ENCODE peak calls at places on chromosomes 11 and 22, in five cellular contexts. One of them, this sample, is unnamed. For H3K4me1 and H3K9me3, the result is how much of the 10 kb centered on the place peaks cover.

GRCh38 chr11:72764503-72764902 is 12.3 kb upstream of the ARAP1 start:
- DNase-seq in sigmoid colon: no peak
- DNase-seq in IMR-90: no peak
- DNase-seq in body of pancreas: peak
- DNase-seq in stomach: peak
- DNase-seq in this sample: peak

GRCh38 chr11:76640540-76640939 is 30.0 kb downstream of the LRRC32 start:
- DNase-seq in sigmoid colon: peak
- DNase-seq in IMR-90: no peak
- DNase-seq in body of pancreas: no peak
- DNase-seq in stomach: no peak
- DNase-seq in this sample: peak

GRCh38 chr22:27212617-27213177 is 555.3 kb downstream of the MIAT start:
- DNase-seq in sigmoid colon: peak
- DNase-seq in IMR-90: peak
- DNase-seq in body of pancreas: peak
- DNase-seq in stomach: no peak
- DNase-seq in this sample: peak

GRCh38 chr22:50293441-50294318 is 13.8 kb downstream of the PLXNB2 start:
- DNase-seq in sigmoid colon: no peak
- DNase-seq in IMR-90: peak
- DNase-seq in body of pancreas: peak
- DNase-seq in stomach: peak
- DNase-seq in this sample: no peak

GRCh38 chr11:123381817-123382554 is 48.1 kb upstream of the GRAMD1B start:
- DNase-seq in sigmoid colon: no peak
- DNase-seq in IMR-90: no peak
- DNase-seq in body of pancreas: no peak
- DNase-seq in stomach: no peak
- DNase-seq in this sample: no peak

GRCh38 chr22:32469799-32470212 is 4.8 kb upstream of the FBXO7 start:
- DNase-seq in sigmoid colon: peak
- DNase-seq in IMR-90: peak
- DNase-seq in body of pancreas: peak
- DNase-seq in stomach: no peak
- DNase-seq in this sample: no peak

GRCh38 chr11:16843307-16843706 is 104.9 kb downstream of the C11orf58 start:
- DNase-seq in sigmoid colon: no peak
- DNase-seq in IMR-90: no peak
- DNase-seq in body of pancreas: peak
- DNase-seq in stomach: peak
- DNase-seq in this sample: peak

GRCh38 chr11:113715882-113716625 is 9.9 kb upstream of the TMPRSS5 start:
- DNase-seq in sigmoid colon: no peak
- DNase-seq in IMR-90: no peak
- DNase-seq in body of pancreas: no peak
- DNase-seq in stomach: no peak
- DNase-seq in this sample: no peak

GRCh38 chr11:62694455-62695167 is 5.3 kb upstream of the LRRN4CL start:
- DNase-seq in sigmoid colon: peak
- DNase-seq in IMR-90: peak
- DNase-seq in body of pancreas: peak
- DNase-seq in stomach: peak
- DNase-seq in this sample: peak

GRCh38 chr11:69576069-69576782 is 64.7 kb upstream of the CCND1 start:
- DNase-seq in sigmoid colon: peak
- DNase-seq in IMR-90: no peak
- DNase-seq in body of pancreas: no peak
- DNase-seq in stomach: no peak
- DNase-seq in this sample: no peak

GRCh38 chr11:97815667-97816066 is 1205.1 kb upstream of the CNTN5 start:
- DNase-seq in sigmoid colon: no peak
- DNase-seq in IMR-90: peak
- DNase-seq in body of pancreas: no peak
- DNase-seq in stomach: no peak
- DNase-seq in this sample: no peak

GRCh38 chr11:43941257-43941879 is 1.1 kb upstream of the C11orf96 start:
- DNase-seq in sigmoid colon: peak
- DNase-seq in IMR-90: peak
- DNase-seq in body of pancreas: no peak
- DNase-seq in stomach: no peak
- DNase-seq in this sample: no peak

GRCh38 chr22:27903805-27904473 is 15.1 kb downstream of the PITPNB start:
- DNase-seq in sigmoid colon: no peak
- DNase-seq in IMR-90: no peak
- DNase-seq in body of pancreas: no peak
- DNase-seq in stomach: no peak
- DNase-seq in this sample: no peak

GRCh38 chr22:34278121-34278520 is 357.8 kb upstream of the LARGE1 start:
- DNase-seq in sigmoid colon: no peak
- DNase-seq in IMR-90: no peak
- DNase-seq in body of pancreas: no peak
- DNase-seq in stomach: no peak
- DNase-seq in this sample: no peak

GRCh38 chr11:74322667-74323066 is 11.2 kb upstream of the P4HA3 start:
- DNase-seq in sigmoid colon: peak
- DNase-seq in IMR-90: peak
- DNase-seq in body of pancreas: peak
- DNase-seq in stomach: no peak
- DNase-seq in this sample: no peak

GRCh38 chr11:70742553-70743291 is 344.4 kb downstream of the CTTN start:
- DNase-seq in sigmoid colon: no peak
- DNase-seq in IMR-90: no peak
- DNase-seq in body of pancreas: peak
- DNase-seq in stomach: peak
- DNase-seq in this sample: no peak

GRCh38 chr22:27998511-27999410 is 79.7 kb upstream of the PITPNB start:
- DNase-seq in sigmoid colon: peak
- DNase-seq in IMR-90: no peak
- DNase-seq in body of pancreas: no peak
- DNase-seq in stomach: no peak
- DNase-seq in this sample: no peak

GRCh38 chr11:22976146-22976545 is 115.9 kb upstream of the CCDC179 start:
- DNase-seq in sigmoid colon: no peak
- DNase-seq in IMR-90: peak
- DNase-seq in body of pancreas: peak
- DNase-seq in stomach: peak
- DNase-seq in this sample: no peak

GRCh38 chr11:79939111-79939510 is 498.3 kb upstream of the TENM4 start:
- DNase-seq in sigmoid colon: no peak
- DNase-seq in IMR-90: peak
- DNase-seq in body of pancreas: no peak
- DNase-seq in stomach: no peak
- DNase-seq in this sample: no peak

GRCh38 chr11:1918436-1919315 is 827 bp upstream of the TNNT3 start:
- DNase-seq in sigmoid colon: no peak
- DNase-seq in IMR-90: no peak
- DNase-seq in body of pancreas: no peak
- DNase-seq in stomach: no peak
- DNase-seq in this sample: peak

GRCh38 chr22:45678961-45679912 is 7.6 kb downstream of the ATXN10 start:
- DNase-seq in sigmoid colon: no peak
- DNase-seq in IMR-90: peak
- DNase-seq in body of pancreas: no peak
- DNase-seq in stomach: no peak
- DNase-seq in this sample: no peak

GRCh38 chr11:30016588-30017363 is at the start of gene KCNA4:
- DNase-seq in sigmoid colon: no peak
- DNase-seq in IMR-90: no peak
- DNase-seq in body of pancreas: no peak
- DNase-seq in stomach: no peak
- DNase-seq in this sample: no peak

GRCh38 chr11:126797801-126798200 is 202.8 kb downstream of the KIRREL3 start:
- DNase-seq in sigmoid colon: no peak
- DNase-seq in IMR-90: no peak
- DNase-seq in body of pancreas: no peak
- DNase-seq in stomach: no peak
- DNase-seq in this sample: no peak

GRCh38 chr11:128235446-128235845 is 351.9 kb downstream of the ETS1 start:
- DNase-seq in sigmoid colon: no peak
- DNase-seq in IMR-90: no peak
- DNase-seq in body of pancreas: no peak
- DNase-seq in stomach: no peak
- DNase-seq in this sample: no peak

GRCh38 chr11:68010058-68011041 is at the start of gene ALDH3B1:
- DNase-seq in sigmoid colon: peak
- DNase-seq in IMR-90: peak
- DNase-seq in body of pancreas: peak
- DNase-seq in stomach: peak
- DNase-seq in this sample: peak

GRCh38 chr11:117020873-117021564 is 77.2 kb downstream of the SIK3 start:
- DNase-seq in sigmoid colon: no peak
- DNase-seq in IMR-90: no peak
- DNase-seq in body of pancreas: peak
- DNase-seq in stomach: no peak
- DNase-seq in this sample: no peak
- H3K4me1 ChIP-seq in sigmoid colon: under half
- H3K4me1 ChIP-seq in IMR-90: under half
- H3K4me1 ChIP-seq in body of pancreas: half or more
- H3K4me1 ChIP-seq in stomach: half or more
- H3K4me1 ChIP-seq in this sample: under half

GRCh38 chr22:47308886-47309285 is 546.4 kb downstream of the TBC1D22A start:
- DNase-seq in sigmoid colon: no peak
- DNase-seq in IMR-90: no peak
- DNase-seq in body of pancreas: no peak
- DNase-seq in stomach: no peak
- DNase-seq in this sample: no peak
- H3K9me3 ChIP-seq in sigmoid colon: under half
- H3K9me3 ChIP-seq in IMR-90: under half
- H3K9me3 ChIP-seq in body of pancreas: under half
- H3K9me3 ChIP-seq in stomach: under half
- H3K9me3 ChIP-seq in this sample: under half

GRCh38 chr11:85647604-85648299 is at the start of gene TMEM126A:
- DNase-seq in sigmoid colon: peak
- DNase-seq in IMR-90: peak
- DNase-seq in body of pancreas: peak
- DNase-seq in stomach: peak
- DNase-seq in this sample: peak
- TF ChIP-seq POLR2A in sigmoid colon: peak
- TF ChIP-seq POLR2A in IMR-90: peak
- TF ChIP-seq POLR2A in body of pancreas: peak
- TF ChIP-seq POLR2A in stomach: peak
- TF ChIP-seq POLR2A in this sample: peak

DNA sequence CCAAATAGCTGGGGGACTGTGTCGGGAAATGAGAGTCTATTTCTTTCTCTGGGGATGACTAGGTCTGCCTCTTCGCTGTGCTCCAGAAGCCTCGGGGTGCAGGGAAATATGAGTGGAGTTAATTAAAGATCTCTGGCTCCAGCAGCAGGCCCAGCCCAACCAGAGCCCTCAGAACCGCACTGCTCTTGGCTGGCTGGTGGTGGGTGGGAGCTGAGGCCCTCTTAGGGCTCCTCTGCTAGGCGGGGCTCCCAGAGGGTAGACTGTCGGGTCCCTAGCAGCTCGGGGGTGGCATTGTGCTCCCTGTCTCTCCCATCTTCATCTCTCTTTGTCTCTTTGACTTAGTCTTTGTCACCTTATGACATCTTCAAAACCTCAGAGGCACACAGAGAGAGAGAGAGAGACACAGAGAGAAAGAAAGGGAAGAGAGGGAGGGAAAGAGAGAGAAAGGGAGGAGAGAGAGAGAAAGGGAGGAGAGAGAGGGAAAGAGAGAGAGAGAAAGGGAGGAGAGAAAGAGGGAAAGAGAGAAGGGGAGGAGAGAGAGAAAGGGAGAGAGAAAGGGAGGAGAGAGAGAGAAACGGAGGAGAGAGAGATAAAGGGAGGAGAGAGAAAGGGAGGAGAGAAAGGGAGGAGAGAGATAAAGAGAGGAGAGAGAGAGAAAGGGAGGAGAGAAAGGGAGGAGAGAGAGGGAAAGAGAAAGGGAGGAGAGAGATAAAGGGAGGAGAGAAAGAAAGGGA is 20.2 kb downstream of the MPPED1 start:
- DNase-seq in sigmoid colon: no peak
- DNase-seq in IMR-90: no peak
- DNase-seq in body of pancreas: no peak
- DNase-seq in stomach: no peak
- DNase-seq in this sample: no peak
- H3K4me1 ChIP-seq in sigmoid colon: under half
- H3K4me1 ChIP-seq in IMR-90: under half
- H3K4me1 ChIP-seq in body of pancreas: under half
- H3K4me1 ChIP-seq in stomach: under half
- H3K4me1 ChIP-seq in this sample: under half

DNA sequence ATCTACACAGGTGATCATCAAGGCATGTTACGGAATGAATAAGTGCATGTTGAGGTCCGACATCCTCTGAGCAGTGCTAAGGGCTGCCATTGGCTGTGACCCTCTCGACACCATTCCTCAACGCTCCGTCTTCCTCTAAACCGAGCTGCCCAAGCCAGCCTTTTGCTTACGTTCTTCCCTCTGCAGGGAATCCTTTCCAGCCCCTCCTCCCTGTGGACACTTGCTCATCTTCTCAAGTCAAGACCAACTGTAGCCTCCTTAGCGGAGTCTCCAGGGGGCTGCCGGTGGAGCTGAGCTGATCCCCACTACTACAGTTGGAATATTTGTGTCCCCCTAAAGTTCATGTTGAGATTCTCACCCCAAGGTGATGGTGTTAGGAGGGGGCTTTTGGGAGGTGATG is 781.0 kb downstream of the TBC1D22A start:
- DNase-seq in sigmoid colon: no peak
- DNase-seq in IMR-90: no peak
- DNase-seq in body of pancreas: no peak
- DNase-seq in stomach: no peak
- DNase-seq in this sample: no peak
- H3K9me3 ChIP-seq in sigmoid colon: under half
- H3K9me3 ChIP-seq in IMR-90: under half
- H3K9me3 ChIP-seq in body of pancreas: under half
- H3K9me3 ChIP-seq in stomach: under half
- H3K9me3 ChIP-seq in this sample: under half

GRCh38 chr22:42437488-42438292 is 5.5 kb upstream of the NFAM1 start:
- DNase-seq in sigmoid colon: peak
- DNase-seq in IMR-90: peak
- DNase-seq in body of pancreas: peak
- DNase-seq in stomach: peak
- DNase-seq in this sample: peak

GRCh38 chr22:42438293-42438650 is 6.1 kb upstream of the NFAM1 start:
- DNase-seq in sigmoid colon: no peak
- DNase-seq in IMR-90: no peak
- DNase-seq in body of pancreas: no peak
- DNase-seq in stomach: no peak
- DNase-seq in this sample: no peak

GRCh38 chr22:42440728-42441127 is 8.5 kb upstream of the NFAM1 start:
- DNase-seq in sigmoid colon: no peak
- DNase-seq in IMR-90: no peak
- DNase-seq in body of pancreas: no peak
- DNase-seq in stomach: no peak
- DNase-seq in this sample: no peak

GRCh38 chr22:42439021-42439420 is 6.8 kb upstream of the NFAM1 start:
- DNase-seq in sigmoid colon: no peak
- DNase-seq in IMR-90: no peak
- DNase-seq in body of pancreas: no peak
- DNase-seq in stomach: no peak
- DNase-seq in this sample: no peak

GRCh38 chr22:42439821-42440674 is 7.8 kb upstream of the NFAM1 start:
- DNase-seq in sigmoid colon: no peak
- DNase-seq in IMR-90: peak
- DNase-seq in body of pancreas: peak
- DNase-seq in stomach: peak
- DNase-seq in this sample: no peak
- TF ChIP-seq POLR2A in sigmoid colon: no peak
- TF ChIP-seq POLR2A in IMR-90: no peak
- TF ChIP-seq POLR2A in body of pancreas: no peak
- TF ChIP-seq POLR2A in stomach: no peak
- TF ChIP-seq POLR2A in this sample: no peak

This sample was measured in Peyer's patch.